ENCODE peak calls at places on chromosomes 5 and 9, in ten cellular contexts. P is kidney; W is body of pancreas; M is heart left ventricle; C is uterus; K is cardiac muscle cell; J is A549; U is CD4-positive, alpha-beta memory T cell; R is right atrium auricular region; G is keratinocyte. T is an unnamed sample. For H3K4me1, the result is how much of the 10 kb centered on the place peaks cover.

GRCh38 chr5:42772265-42772993 is 15.8 kb downstream of the CCDC152 start:
- DNase-seq in P (no peak), W (no peak), M (no peak), C (no peak), K (peak), J (no peak), U (no peak), R (no peak), G (no peak), T (no peak)

GRCh38 chr9:115367780-115368179 is 249.8 kb upstream of the TNC start:
- DNase-seq in P (no peak), W (no peak), M (no peak), C (no peak), K (peak), J (no peak), U (no peak), R (no peak), G (no peak), T (no peak)

GRCh38 chr5:106171708-106172107 is 1499.0 kb downstream of the EFNA5 start:
- DNase-seq in P (no peak), W (no peak), M (no peak), C (no peak), K (peak), J (no peak), U (no peak), R (no peak), G (no peak), T (no peak)

GRCh38 chr5:138371454-138371853 is 19.0 kb downstream of the KDM3B start:
- DNase-seq in P (no peak), W (no peak), M (no peak), C (no peak), K (no peak), J (no peak), U (no peak), R (no peak), G (no peak), T (no peak)

GRCh38 chr5:10595678-10596309 is 31.9 kb downstream of the ANKRD33B start:
- DNase-seq in P (no peak), W (peak), M (no peak), C (peak), K (peak), J (peak), U (no peak), R (peak), G (peak), T (no peak)

GRCh38 chr5:173969167-173970049 is 19.6 kb upstream of the C5orf47 start:
- DNase-seq in P (peak), W (no peak), M (no peak), C (no peak), K (peak), J (peak), U (no peak), R (no peak), G (no peak), T (no peak)

GRCh38 chr5:73863911-73864310 is 237.9 kb downstream of the ARHGEF28 start:
- DNase-seq in P (no peak), W (no peak), M (no peak), C (no peak), K (no peak), J (no peak), U (no peak), R (no peak), G (no peak), T (no peak)

GRCh38 chr9:110316255-110316921 is 21.3 kb downstream of the TXNDC8 start:
- DNase-seq in P (no peak), W (no peak), M (no peak), C (no peak), K (peak), J (no peak), U (no peak), R (no peak), G (no peak), T (no peak)

GRCh38 chr9:124532897-124533296 is 25.7 kb upstream of the NR5A1 start:
- DNase-seq in P (no peak), W (no peak), M (no peak), C (no peak), K (no peak), J (no peak), U (no peak), R (no peak), G (no peak), T (no peak)

GRCh38 chr9:134366223-134367031 is 40.2 kb downstream of the RXRA start:
- DNase-seq in P (peak), W (peak), M (peak), C (peak), K (peak), J (peak), U (no peak), R (peak), G (no peak), T (no peak)
- H3K4me1 ChIP-seq in P (under half), W (half or more), M (half or more), C (under half), K (under half), J (under half), U (under half), R (under half), G (half or more), T (under half)

GRCh38 chr9:119420263-119420662 is 51.0 kb upstream of the BRINP1 start:
- DNase-seq in P (no peak), W (no peak), M (no peak), C (no peak), K (no peak), J (no peak), U (no peak), R (no peak), G (no peak), T (no peak)

GRCh38 chr9:119418721-119419120 is 49.5 kb upstream of the BRINP1 start:
- DNase-seq in P (no peak), W (no peak), M (no peak), C (no peak), K (no peak), J (no peak), U (no peak), R (no peak), G (no peak), T (no peak)
- H3K4me1 ChIP-seq in P (under half), W (under half), M (under half), C (under half), K (under half), J (under half), U (under half), R (under half), G (under half), T (under half)

DNA sequence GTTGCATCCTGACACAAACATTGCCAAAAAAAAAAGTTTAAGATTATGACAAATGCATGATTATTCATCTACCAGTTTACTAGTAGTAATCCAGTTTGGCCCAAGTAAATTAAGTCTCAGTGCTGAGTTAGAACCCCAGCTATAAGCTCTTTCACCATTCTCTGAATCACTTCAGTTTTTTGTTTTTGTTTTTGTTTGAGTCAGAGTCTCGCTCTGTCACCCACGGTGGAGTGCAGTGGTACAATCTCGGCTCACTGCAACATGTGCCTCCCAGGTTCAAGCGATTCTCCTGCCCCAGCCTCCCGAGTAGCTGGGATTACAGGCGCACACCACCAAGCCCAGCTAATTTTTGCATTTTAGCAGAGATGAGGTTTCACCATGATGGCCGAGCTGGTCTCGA is 1.5 kb upstream of the PCYOX1L start:
- DNase-seq in P (no peak), W (no peak), M (no peak), C (no peak), K (no peak), J (no peak), U (no peak), R (no peak), G (no peak), T (no peak)
- H3K4me1 ChIP-seq in P (under half), W (under half), M (under half), C (under half), K (under half), J (under half), U (half or more), R (under half), G (under half), T (under half)

DNA sequence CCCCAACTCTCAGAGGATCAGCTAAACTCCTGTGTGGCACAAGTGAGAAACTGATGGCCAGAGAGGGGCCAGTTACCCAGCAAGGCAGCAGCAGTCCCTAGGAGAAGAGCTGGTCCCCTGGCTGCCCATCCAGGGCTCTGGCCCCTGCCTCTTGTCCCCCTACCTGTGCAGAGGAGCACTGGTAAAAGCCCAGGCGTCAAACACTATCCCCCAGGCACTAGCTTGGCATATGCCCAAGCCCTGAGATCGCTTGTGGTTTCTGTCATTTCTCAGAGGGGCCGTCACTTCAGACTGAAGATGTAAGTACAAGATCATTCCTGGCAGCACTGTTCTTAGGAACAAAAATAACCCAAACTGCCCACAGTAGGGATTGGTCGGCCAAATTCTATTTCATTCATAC is 53.9 kb downstream of the COL15A1 start:
- DNase-seq in P (no peak), W (no peak), M (peak), C (no peak), K (peak), J (no peak), U (no peak), R (no peak), G (no peak), T (no peak)
- H3K4me1 ChIP-seq in P (under half), W (under half), M (half or more), C (under half), K (under half), J (under half), U (under half), R (under half), G (under half), T (under half)

GRCh38 chr5:172115541-172115982 is 72.5 kb downstream of the STK10 start:
- DNase-seq in P (peak), W (no peak), M (peak), C (no peak), K (no peak), J (no peak), U (peak), R (no peak), G (no peak), T (no peak)

GRCh38 chr5:172114875-172115422 is 73.1 kb downstream of the STK10 start:
- DNase-seq in P (peak), W (peak), M (peak), C (no peak), K (no peak), J (no peak), U (peak), R (no peak), G (no peak), T (peak)

GRCh38 chr5:172110921-172111873 is 76.8 kb downstream of the STK10 start:
- DNase-seq in P (peak), W (peak), M (peak), C (no peak), K (peak), J (no peak), U (peak), R (no peak), G (no peak), T (peak)

GRCh38 chr5:172110260-172110815 is 77.7 kb downstream of the STK10 start:
- DNase-seq in P (peak), W (no peak), M (peak), C (no peak), K (peak), J (no peak), U (no peak), R (no peak), G (no peak), T (no peak)

DNA sequence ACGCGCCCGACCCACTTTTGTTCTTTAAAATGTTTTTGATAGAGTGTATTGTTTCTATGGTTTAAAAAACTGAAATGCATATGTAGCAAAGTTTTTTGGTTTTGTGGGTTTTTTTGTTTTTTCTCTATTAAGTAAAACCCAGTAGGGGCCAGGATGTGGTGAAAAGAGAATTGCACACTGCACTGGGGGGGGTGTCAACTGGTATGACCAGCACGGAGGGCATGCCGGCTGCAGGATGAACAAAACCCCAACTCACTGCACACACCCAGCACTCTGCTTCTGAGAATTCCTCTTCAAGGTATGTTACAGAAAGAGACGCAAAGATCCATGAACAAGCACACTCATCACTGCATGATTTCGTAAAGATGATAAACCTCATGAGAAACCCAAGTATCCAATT is 75.0 kb downstream of the STK10 start:
- DNase-seq in P (peak), W (peak), M (peak), C (no peak), K (no peak), J (no peak), U (peak), R (no peak), G (no peak), T (peak)
- H3K4me1 ChIP-seq in P (under half), W (under half), M (under half), C (under half), K (under half), J (under half), U (half or more), R (under half), G (under half), T (half or more)

DNA sequence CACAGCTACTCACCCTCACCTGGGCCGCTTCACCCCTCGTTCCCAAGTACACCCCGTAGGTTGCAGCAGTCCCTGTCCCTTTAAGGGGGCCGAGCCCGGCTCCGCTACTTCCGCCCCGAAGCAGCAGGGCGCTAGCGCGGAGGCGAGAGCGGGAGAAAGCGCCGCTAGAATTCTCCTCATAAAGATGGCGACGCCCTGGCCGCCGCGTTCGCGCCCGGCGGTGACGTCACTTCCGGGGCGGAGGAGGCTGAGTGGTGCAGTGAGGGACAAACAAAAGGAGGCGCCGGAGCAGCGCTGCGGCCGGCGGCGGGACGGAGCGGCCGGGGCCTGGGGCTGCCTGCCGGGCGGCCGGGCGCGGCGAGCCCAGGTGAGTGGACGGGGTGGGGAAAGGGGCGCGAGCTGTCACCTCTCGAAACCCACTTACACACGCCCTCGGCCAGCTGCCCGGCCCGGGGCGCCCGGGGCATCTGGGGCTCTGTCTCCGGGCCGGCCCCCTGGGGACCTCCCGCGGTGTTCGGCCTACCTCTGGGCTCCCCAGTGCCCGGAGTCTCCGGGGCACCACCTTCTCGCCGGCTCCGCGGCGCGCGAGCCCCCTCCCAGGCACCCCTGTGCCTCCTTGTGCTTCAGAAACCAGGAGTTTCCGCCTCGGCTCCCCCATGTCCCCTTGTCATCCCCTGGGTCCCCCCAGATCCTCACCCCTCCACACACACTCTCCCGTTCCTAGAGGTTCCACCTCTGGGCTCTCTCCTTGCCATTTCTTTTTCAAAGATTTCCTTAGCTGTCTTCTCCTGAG is at the start of the genes KYAT1 and LRRC8A:
- DNase-seq in P (peak), W (peak), M (peak), C (peak), K (peak), J (peak), U (peak), R (peak), G (peak), T (peak)
- H3K4me1 ChIP-seq in P (under half), W (under half), M (under half), C (under half), K (under half), J (under half), U (under half), R (under half), G (half or more), T (under half)

GRCh38 chr9:133680976-133681657 is 45.0 kb downstream of the DBH start:
- DNase-seq in P (peak), W (no peak), M (peak), C (no peak), K (no peak), J (no peak), U (no peak), R (no peak), G (no peak), T (no peak)
- H3K4me1 ChIP-seq in P (under half), W (under half), M (under half), C (under half), K (under half), J (under half), U (half or more), R (under half), G (under half), T (half or more)